ENCODE peak calls at places on chromosomes 3 and 15, in six cellular contexts. V, Z, I, F, T and J are unnamed samples.

GRCh38 chr15:80152896-80153876 is at the start of gene FAH:
- DNase-seq in V (peak), Z (peak), I (peak), F (peak), T (peak), J (peak)

GRCh38 chr15:61685971-61686370 is 374.3 kb downstream of the VPS13C start:
- DNase-seq in V (no peak), Z (no peak), I (no peak), F (no peak), T (no peak), J (no peak)

GRCh38 chr3:23758253-23758838 is 47.4 kb upstream of the UBE2E1 start:
- DNase-seq in V (no peak), Z (no peak), I (no peak), F (no peak), T (no peak), J (no peak)

GRCh38 chr15:90829942-90830440 is 38.4 kb upstream of the FURIN start:
- DNase-seq in V (no peak), Z (no peak), I (peak), F (peak), T (no peak), J (no peak)

GRCh38 chr3:184255291-184256039 is 5.9 kb downstream of the CAMK2N2 start:
- DNase-seq in V (no peak), Z (no peak), I (no peak), F (no peak), T (no peak), J (no peak)

GRCh38 chr3:38618343-38618742 is 31.1 kb downstream of the SCN5A start:
- DNase-seq in V (no peak), Z (no peak), I (no peak), F (no peak), T (no peak), J (no peak)

GRCh38 chr3:175383813-175384212 is 524.7 kb downstream of the NAALADL2 start:
- DNase-seq in V (no peak), Z (no peak), I (no peak), F (no peak), T (peak), J (peak)

GRCh38 chr3:184626942-184627341 is 65.4 kb downstream of the EPHB3 start:
- DNase-seq in V (no peak), Z (no peak), I (no peak), F (peak), T (no peak), J (no peak)

GRCh38 chr15:98154863-98155262 is 194.4 kb downstream of the ARRDC4 start:
- DNase-seq in V (peak), Z (no peak), I (no peak), F (no peak), T (peak), J (peak)

GRCh38 chr3:142735462-142735861 is 11.6 kb downstream of the TRPC1 start:
- DNase-seq in V (no peak), Z (no peak), I (no peak), F (no peak), T (no peak), J (no peak)

GRCh38 chr15:99983171-99983891 is 250.1 kb upstream of the LYSMD4 start:
- DNase-seq in V (no peak), Z (no peak), I (no peak), F (no peak), T (no peak), J (no peak)

GRCh38 chr3:15875016-15875689 is 77.4 kb upstream of the ANKRD28 start:
- DNase-seq in V (peak), Z (no peak), I (no peak), F (no peak), T (peak), J (peak)